ENCODE peak calls at places on chromosomes 11 and 22, in six cellular contexts. E, Y, P, O, V and L are unnamed samples. For H3K36me3, the result is how much of the 10 kb centered on the place peaks cover.

GRCh38 chr11:115920841-115921480 is 416.7 kb upstream of the CADM1 start:
- DNase-seq in E (no peak), V (no peak), O (no peak), P (no peak), Y (no peak), L (no peak)

GRCh38 chr11:117515892-117516291 is 188.2 kb downstream of the CEP164 start:
- DNase-seq in V (no peak), O (no peak), E (no peak), Y (no peak), P (no peak), L (no peak)

GRCh38 chr11:130847517-130847916 is 68.8 kb downstream of the SNX19 start:
- DNase-seq in E (peak), V (no peak), Y (no peak), P (no peak), O (no peak), L (no peak)

GRCh38 chr11:10761085-10761698 is 10.1 kb downstream of the CTR9 start:
- DNase-seq in O (no peak), P (no peak), Y (no peak), V (no peak), E (no peak), L (no peak)

GRCh38 chr11:69220581-69221051 is 64.9 kb downstream of the SMIM38 start:
- DNase-seq in O (peak), Y (no peak), P (no peak), V (no peak), E (no peak), L (peak)

GRCh38 chr11:86269645-86270044 is 25.1 kb downstream of the EED start:
- DNase-seq in V (no peak), P (no peak), O (no peak), E (no peak), Y (no peak), L (no peak)

GRCh38 chr22:20607157-20607907 is 99.9 kb downstream of the MED15 start:
- DNase-seq in V (no peak), E (no peak), O (no peak), P (no peak), Y (peak), L (peak)

GRCh38 chr22:23790819-23791736 is 4.3 kb downstream of the SMARCB1 start:
- DNase-seq in Y (no peak), P (no peak), V (no peak), E (no peak), O (no peak), L (no peak)

GRCh38 chr11:108293229-108293628 is 70.4 kb downstream of the ATM start:
- DNase-seq in V (no peak), Y (no peak), P (no peak), E (no peak), O (no peak), L (no peak)

GRCh38 chr11:17762309-17762974 is 27.9 kb downstream of the KCNC1 start:
- DNase-seq in Y (no peak), E (no peak), P (no peak), O (no peak), V (no peak), L (no peak)

GRCh38 chr22:32376681-32377080 is 19.0 kb downstream of the RFPL3 start:
- DNase-seq in O (no peak), P (no peak), E (no peak), V (no peak), Y (no peak), L (no peak)

GRCh38 chr22:32375678-32376450 is 18.2 kb downstream of the RFPL3 start:
- DNase-seq in P (no peak), E (no peak), Y (no peak), O (no peak), V (no peak), L (no peak)

GRCh38 chr22:32380991-32381390 is 23.3 kb downstream of the RFPL3 start:
- DNase-seq in Y (no peak), V (no peak), P (no peak), E (no peak), O (no peak), L (no peak)

DNA sequence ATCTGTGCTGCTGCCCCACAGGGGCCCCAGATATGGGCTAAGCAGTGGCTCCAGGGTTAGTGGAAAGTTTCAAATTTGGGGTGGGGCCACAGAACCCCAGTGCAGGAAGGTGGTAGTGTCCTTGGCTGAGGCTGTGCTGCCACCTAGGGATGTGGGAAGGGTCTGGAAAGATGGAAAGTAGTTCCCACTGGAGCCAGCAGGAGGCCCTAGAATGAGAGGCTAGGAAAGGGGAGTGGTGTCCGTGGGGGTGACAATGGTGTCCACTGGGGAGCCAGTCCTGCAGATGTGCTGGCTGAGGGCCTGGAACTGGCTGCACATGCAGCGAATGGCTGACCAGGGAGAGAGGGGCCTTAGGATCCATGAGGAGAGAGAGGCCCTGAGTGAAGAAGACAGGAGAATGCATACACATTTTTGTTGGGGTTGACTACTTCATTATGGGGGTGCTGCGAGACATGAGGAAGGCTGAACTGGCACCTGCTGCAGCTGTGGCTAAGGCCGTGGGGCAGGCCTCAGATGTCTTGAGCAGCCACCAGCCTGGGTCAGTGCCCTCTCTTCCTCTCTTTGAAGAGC is 21.1 kb downstream of the RFPL3 start:
- DNase-seq in E (no peak), V (no peak), P (no peak), O (no peak), Y (peak), L (peak)
- H3K36me3 ChIP-seq in E (under half), V (under half), P (under half), O (under half), Y (under half), L (under half)

GRCh38 chr11:13062115-13062514 is 53.0 kb downstream of the RASSF10 start:
- DNase-seq in Y (no peak), V (no peak), O (no peak), E (no peak), P (no peak), L (no peak)

GRCh38 chr11:13068211-13068610 is 59.1 kb downstream of the RASSF10 start:
- DNase-seq in P (no peak), Y (no peak), O (no peak), V (no peak), E (no peak), L (no peak)

GRCh38 chr11:13061294-13061990 is 52.3 kb downstream of the RASSF10 start:
- DNase-seq in E (no peak), O (no peak), V (no peak), P (no peak), Y (no peak), L (no peak)

GRCh38 chr11:13064593-13064992 is 55.5 kb downstream of the RASSF10 start:
- DNase-seq in Y (no peak), V (no peak), E (no peak), O (no peak), P (no peak), L (no peak)

DNA sequence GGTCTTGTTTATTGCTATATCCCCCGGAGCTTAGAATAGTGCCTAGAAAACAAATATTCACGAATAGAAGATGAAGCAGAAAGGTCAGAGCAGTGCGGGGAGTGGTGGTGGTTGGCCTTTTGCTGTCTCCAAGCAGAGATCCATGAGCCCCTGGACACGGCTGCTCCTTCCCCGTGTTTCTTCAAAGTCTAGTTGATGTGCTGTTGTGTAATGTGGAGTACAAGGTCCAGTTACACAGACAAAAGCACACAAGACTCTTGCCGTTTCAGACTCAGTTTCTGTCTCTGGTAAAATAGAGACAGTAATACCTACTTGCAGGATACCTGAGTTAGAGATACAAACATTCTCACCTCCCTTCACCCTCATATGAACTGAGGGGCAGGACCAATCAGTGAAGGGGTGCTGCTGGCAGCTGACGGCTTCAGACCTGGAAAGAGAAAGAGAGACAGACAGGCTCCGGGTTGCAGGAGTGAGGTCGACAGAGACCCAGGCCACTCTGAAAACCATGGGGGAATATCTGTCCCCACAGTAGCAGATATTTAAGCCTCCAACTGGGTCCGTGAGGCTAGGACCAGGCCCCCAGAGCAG is 56.2 kb downstream of the RASSF10 start:
- DNase-seq in O (no peak), V (no peak), Y (no peak), E (no peak), P (no peak), L (no peak)
- H3K36me3 ChIP-seq in O (under half), V (under half), Y (under half), E (under half), P (under half), L (under half)

GRCh38 chr11:65658174-65659021 is 4.3 kb downstream of the RELA start:
- DNase-seq in O (no peak), V (peak), P (no peak), Y (no peak), E (no peak), L (no peak)
- H3K36me3 ChIP-seq in O (under half), V (half or more), P (half or more), Y (under half), E (half or more), L (half or more)

GRCh38 chr11:1292644-1293618 is 16.5 kb downstream of the TOLLIP start:
- DNase-seq in E (no peak), P (peak), V (peak), Y (no peak), O (no peak), L (no peak)

GRCh38 chr11:1290052-1291040 is 19.1 kb downstream of the TOLLIP start:
- DNase-seq in P (peak), E (no peak), Y (no peak), V (peak), O (no peak), L (no peak)

GRCh38 chr11:1289211-1289935 is 20.1 kb downstream of the TOLLIP start:
- DNase-seq in P (peak), V (peak), E (no peak), Y (no peak), O (no peak), L (no peak)

GRCh38 chr11:1292018-1292643 is 17.3 kb downstream of the TOLLIP start:
- DNase-seq in Y (no peak), P (no peak), O (no peak), E (no peak), V (no peak), L (no peak)

GRCh38 chr11:1291295-1292017 is 18.0 kb downstream of the TOLLIP start:
- DNase-seq in P (peak), V (peak), Y (no peak), E (no peak), O (peak), L (no peak)
- H3K36me3 ChIP-seq in P (half or more), V (half or more), Y (under half), E (half or more), O (under half), L (under half)

GRCh38 chr11:134271978-134272377 is 4.2 kb upstream of the GLB1L3 start:
- DNase-seq in E (no peak), V (no peak), P (no peak), O (no peak), Y (no peak), L (peak)
- H3K36me3 ChIP-seq in E (under half), V (under half), P (under half), O (under half), Y (under half), L (under half)

GRCh38 chr11:34064291-34064690 is 12.8 kb downstream of the CAPRIN1 start:
- DNase-seq in P (no peak), V (no peak), O (no peak), E (no peak), Y (no peak), L (no peak)

GRCh38 chr11:34067383-34068065 is 16.0 kb downstream of the CAPRIN1 start:
- DNase-seq in V (no peak), O (no peak), Y (no peak), P (no peak), E (no peak), L (no peak)

GRCh38 chr11:34068098-34068497 is 16.6 kb downstream of the CAPRIN1 start:
- DNase-seq in O (no peak), E (no peak), P (no peak), V (no peak), Y (no peak), L (no peak)

GRCh38 chr11:34063061-34063795 is 11.7 kb downstream of the CAPRIN1 start:
- DNase-seq in O (no peak), V (no peak), P (no peak), Y (no peak), E (no peak), L (no peak)

DNA sequence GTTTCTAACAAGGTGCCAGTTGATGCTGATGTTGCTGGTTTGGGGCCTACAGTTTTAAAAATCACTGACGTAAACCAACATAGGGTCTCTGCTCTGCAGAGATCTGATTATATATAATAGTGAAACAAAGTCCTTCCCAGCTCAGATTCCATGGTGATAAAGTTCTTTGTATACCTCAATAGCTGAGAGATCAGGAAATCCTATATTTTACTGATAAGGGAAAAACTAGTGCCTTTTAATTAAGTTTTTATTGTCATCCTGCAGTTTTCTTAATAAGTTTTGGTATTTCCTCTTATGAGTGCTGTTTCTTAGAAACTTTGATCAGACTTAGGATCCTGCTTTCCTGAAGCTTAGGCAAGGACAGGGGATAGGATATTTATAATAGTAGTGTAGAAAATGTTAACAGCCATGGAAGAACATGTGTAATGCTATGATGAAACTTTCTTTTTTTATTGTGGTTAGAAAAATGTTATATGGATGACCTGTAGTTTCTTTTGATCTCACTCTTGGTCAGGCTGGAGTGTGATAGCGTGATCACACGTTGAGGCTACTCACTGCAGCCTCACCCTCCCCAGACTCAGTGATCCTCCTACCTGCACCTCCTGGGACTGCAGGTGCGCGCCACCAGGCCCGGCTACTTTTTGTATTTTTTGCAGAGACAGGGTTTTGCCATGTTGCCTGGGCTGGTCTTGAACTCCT is 14.1 kb downstream of the CAPRIN1 start:
- DNase-seq in O (no peak), V (no peak), E (no peak), Y (no peak), P (no peak), L (peak)
- H3K36me3 ChIP-seq in O (under half), V (under half), E (under half), Y (under half), P (under half), L (half or more)